ENCODE peak calls at places on chromosomes 2 and 18, in ten cellular contexts. L is astrocyte of the spinal cord, N is fibroblast of mammary gland, M is hepatocyte, C is adrenal gland, U is colonic mucosa, S is foreskin fibroblast, O is kidney epithelial cell, B is nephron progenitor cell, D is Panc1. F is an unnamed sample.
A peak's percentile ranks its signal among the peaks of the same experiment; 100 is the strongest.

GRCh38 chr2:54545700-54546450 is 89.7 kb downstream of the SPTBN1 start:
- DNase-seq in B (no peak), S (no peak), C (no peak), L (peak; percentile 48), M (peak; percentile 78), O (peak; percentile 95), U (no peak), N (peak; percentile 56), D (peak; percentile 91), F (no peak)

GRCh38 chr2:64267699-64268098 is 123.5 kb upstream of the PELI1 start:
- DNase-seq in C (no peak), M (no peak), O (no peak), D (no peak), B (no peak), N (no peak), S (no peak), L (no peak), U (no peak), F (no peak)

GRCh38 chr18:50053142-50053541 is 141.8 kb downstream of the MYO5B start:
- DNase-seq in B (no peak), M (no peak), S (no peak), N (no peak), D (no peak), O (no peak), U (no peak), C (no peak), L (no peak), F (no peak)

GRCh38 chr2:158724803-158725271 is 70.3 kb upstream of the DAPL1 start:
- DNase-seq in N (no peak), L (no peak), D (no peak), S (peak; percentile 18), U (no peak), C (no peak), B (no peak), M (peak; percentile 42), O (no peak), F (no peak)

GRCh38 chr18:13653746-13654455 is 72.5 kb downstream of the FAM210A start:
- DNase-seq in N (no peak), C (no peak), O (no peak), M (no peak), U (no peak), D (no peak), L (no peak), S (no peak), B (no peak), F (no peak)

GRCh38 chr2:215760126-215760525 is 253.2 kb downstream of the MREG start:
- DNase-seq in U (no peak), D (no peak), M (no peak), L (no peak), N (no peak), O (no peak), B (no peak), S (no peak), C (no peak), F (no peak)

GRCh38 chr18:3388980-3389379 is 61.0 kb upstream of the TGIF1 start:
- DNase-seq in O (no peak), L (no peak), M (no peak), D (no peak), B (no peak), N (no peak), S (no peak), C (no peak), U (no peak), F (no peak)

GRCh38 chr2:46202453-46202852 is 94.8 kb upstream of the EPAS1 start:
- DNase-seq in D (no peak), O (no peak), S (no peak), L (no peak), N (no peak), M (no peak), B (no peak), U (no peak), C (no peak), F (no peak)

GRCh38 chr2:233436691-233437438 is 82.6 kb downstream of the DGKD start:
- DNase-seq in B (no peak), M (no peak), C (no peak), L (no peak), O (no peak), U (no peak), D (no peak), S (no peak), N (no peak), F (peak; percentile 46)

GRCh38 chr2:38444247-38444646 is 67.2 kb upstream of the ATL2 start:
- DNase-seq in C (no peak), S (peak; percentile 18), N (peak; percentile 45), L (peak; percentile 86), D (no peak), U (no peak), M (no peak), O (no peak), B (no peak), F (no peak)

GRCh38 chr2:170122883-170123547 is 54.9 kb upstream of the MYO3B start:
- DNase-seq in C (no peak), B (no peak), U (no peak), L (peak; percentile 49), M (no peak), D (peak; percentile 18), N (peak; percentile 40), O (peak; percentile 63), S (peak; percentile 10), F (no peak)

GRCh38 chr2:74850816-74851566 is 17.1 kb downstream of the HK2 start:
- DNase-seq in U (no peak), S (peak; percentile 62), B (no peak), O (no peak), N (no peak), C (no peak), L (no peak), D (no peak), M (peak; percentile 55), F (no peak)

GRCh38 chr2:71779306-71779855 is 326.0 kb downstream of the DYSF start:
- DNase-seq in S (no peak), B (no peak), O (no peak), C (no peak), N (peak; percentile 88), U (no peak), M (no peak), D (no peak), L (peak; percentile 63), F (no peak)

GRCh38 chr2:96874099-96874831 is 4.4 kb upstream of the SEMA4C start:
- DNase-seq in L (no peak), B (no peak), O (no peak), D (no peak), C (no peak), U (no peak), M (no peak), S (no peak), N (no peak), F (no peak)

GRCh38 chr18:35451032-35451431 is 46.7 kb downstream of the INO80C start:
- DNase-seq in C (no peak), M (no peak), U (no peak), D (no peak), O (no peak), S (no peak), N (no peak), B (no peak), L (no peak), F (no peak)

GRCh38 chr2:224165901-224166319 is 126.8 kb upstream of the SERPINE2 start:
- DNase-seq in C (no peak), B (no peak), M (no peak), O (no peak), L (peak; percentile 67), U (no peak), D (no peak), S (no peak), N (peak; percentile 37), F (no peak)

GRCh38 chr2:207229161-207229560 is 63.4 kb upstream of the KLF7 start:
- DNase-seq in D (no peak), B (no peak), U (no peak), M (no peak), L (no peak), O (no peak), N (no peak), C (no peak), S (no peak), F (no peak)

GRCh38 chr2:139383532-139383931 is 603.3 kb upstream of the NXPH2 start:
- DNase-seq in O (no peak), N (no peak), U (no peak), D (no peak), L (no peak), C (no peak), M (no peak), B (no peak), S (no peak), F (no peak)

GRCh38 chr2:23545391-23545790 is 160.4 kb downstream of the KLHL29 start:
- DNase-seq in D (no peak), O (no peak), S (peak; percentile 55), M (no peak), B (no peak), U (no peak), C (no peak), N (peak; percentile 53), L (no peak), F (no peak)
- TF ChIP-seq CTCF in D (no peak), O (no peak), S (no peak), M (no peak), B (no peak), U (no peak), C (peak; percentile 22), N (no peak), L (no peak), F (no peak)

GRCh38 chr2:200968735-200969134 is 5.3 kb upstream of the ORC2 start:
- DNase-seq in D (no peak), M (no peak), N (no peak), U (no peak), C (no peak), O (no peak), S (no peak), B (no peak), L (no peak), F (no peak)
- TF ChIP-seq CTCF in D (no peak), M (no peak), N (no peak), U (no peak), C (no peak), O (no peak), S (no peak), B (no peak), L (no peak), F (no peak)

GRCh38 chr18:38545071-38545470 is 979.5 kb upstream of the CELF4 start:
- DNase-seq in C (no peak), U (no peak), L (no peak), B (peak; percentile 6), O (no peak), S (no peak), N (no peak), M (peak; percentile 52), D (no peak), F (no peak)
- TF ChIP-seq CTCF in C (no peak), U (no peak), L (no peak), B (peak; percentile 28), O (peak; percentile 18), S (no peak), N (no peak), M (peak; percentile 40), D (peak; percentile 9), F (no peak)

DNA sequence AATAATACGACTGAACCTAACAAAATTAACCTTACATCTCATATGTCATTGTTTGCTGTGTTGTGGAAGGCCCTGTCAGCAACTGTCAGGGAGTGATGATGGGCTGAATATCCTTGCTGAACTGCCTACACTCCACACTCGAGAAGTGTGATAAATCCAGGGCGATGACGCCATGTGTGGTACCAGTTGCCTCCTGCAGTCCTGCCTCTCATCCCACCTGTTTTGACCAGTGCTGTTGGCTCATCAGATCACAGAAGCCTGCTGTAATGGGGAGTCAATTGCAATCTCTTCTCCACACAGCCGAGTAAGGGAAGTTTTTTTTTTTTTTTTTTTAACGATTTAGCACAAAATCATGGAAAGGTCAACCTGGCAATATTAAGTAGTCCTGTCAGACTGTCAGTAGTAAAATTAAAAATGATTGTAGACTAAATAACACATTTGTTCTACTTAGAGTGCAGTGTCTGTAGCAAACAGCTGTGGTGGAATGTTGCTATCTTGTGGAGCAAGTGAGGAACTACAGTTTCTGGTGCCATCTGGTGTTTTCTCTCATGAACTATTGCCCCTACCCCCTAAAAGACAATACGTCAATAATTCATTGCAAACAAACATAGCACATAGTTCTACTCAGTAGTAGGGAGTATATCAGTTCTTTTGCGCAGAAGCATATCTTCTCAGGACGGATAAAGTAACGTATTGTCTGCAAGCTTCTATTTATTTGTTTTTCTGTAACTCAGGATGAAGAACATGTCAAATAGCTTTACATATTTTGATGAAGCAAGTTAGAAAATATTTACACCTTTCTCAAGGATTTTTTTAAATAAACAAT is 347.6 kb downstream of the CTNNA2 start:
- DNase-seq in C (no peak), O (no peak), U (no peak), D (no peak), M (peak; percentile 59), L (peak; percentile 32), B (no peak), N (peak; percentile 39), S (no peak), F (no peak)
- TF ChIP-seq CTCF in C (peak; percentile 39), O (peak; percentile 80), U (no peak), D (peak; percentile 75), M (peak; percentile 71), L (peak; percentile 75), B (peak; percentile 72), N (peak; percentile 63), S (peak; percentile 46), F (no peak)

F was measured in gastrocnemius medialis.